ENCODE peak calls at places on chromosomes 2 and 18, in seven cellular contexts. One of them, this sample, is unnamed.

GRCh38 chr2:196170681-196171247 is 614 bp downstream of the STK17B start:
- DNase-seq in mucosa of descending colon: peak; percentile 69
- DNase-seq in uterus: no peak
- DNase-seq in right atrium auricular region: no peak
- DNase-seq in HAP-1: peak; percentile 20
- DNase-seq in adipocyte: peak; percentile 62
- DNase-seq in H7: peak; percentile 40
- DNase-seq in this sample: peak; percentile 22

GRCh38 chr2:133812826-133813617 is 244.8 kb upstream of the NCKAP5 start:
- DNase-seq in mucosa of descending colon: no peak
- DNase-seq in uterus: no peak
- DNase-seq in right atrium auricular region: no peak
- DNase-seq in HAP-1: no peak
- DNase-seq in adipocyte: peak; percentile 35
- DNase-seq in H7: no peak
- DNase-seq in this sample: no peak

GRCh38 chr2:25241452-25241851 is 73.1 kb upstream of the POMC start:
- DNase-seq in mucosa of descending colon: no peak
- DNase-seq in uterus: no peak
- DNase-seq in right atrium auricular region: no peak
- DNase-seq in HAP-1: no peak
- DNase-seq in adipocyte: no peak
- DNase-seq in H7: peak; percentile 23
- DNase-seq in this sample: no peak

GRCh38 chr2:238720232-238720672 is 127.6 kb upstream of the TWIST2 start:
- DNase-seq in mucosa of descending colon: peak; percentile 64
- DNase-seq in uterus: no peak
- DNase-seq in right atrium auricular region: peak; percentile 72
- DNase-seq in HAP-1: peak; percentile 70
- DNase-seq in adipocyte: peak; percentile 29
- DNase-seq in H7: peak; percentile 93
- DNase-seq in this sample: no peak

GRCh38 chr2:185645529-185645928 is 93.1 kb upstream of the FSIP2 start:
- DNase-seq in mucosa of descending colon: no peak
- DNase-seq in uterus: no peak
- DNase-seq in right atrium auricular region: no peak
- DNase-seq in HAP-1: no peak
- DNase-seq in adipocyte: no peak
- DNase-seq in H7: no peak
- DNase-seq in this sample: no peak

GRCh38 chr2:26597197-26597596 is 44.0 kb downstream of the CIB4 start:
- DNase-seq in mucosa of descending colon: no peak
- DNase-seq in uterus: no peak
- DNase-seq in right atrium auricular region: no peak
- DNase-seq in HAP-1: no peak
- DNase-seq in adipocyte: no peak
- DNase-seq in H7: no peak
- DNase-seq in this sample: no peak

GRCh38 chr18:59451963-59452362 is 92.9 kb upstream of the LMAN1 start:
- DNase-seq in mucosa of descending colon: no peak
- DNase-seq in uterus: no peak
- DNase-seq in right atrium auricular region: no peak
- DNase-seq in HAP-1: no peak
- DNase-seq in adipocyte: no peak
- DNase-seq in H7: no peak
- DNase-seq in this sample: no peak

GRCh38 chr2:54830546-54830945 is 107.1 kb downstream of the EML6 start:
- DNase-seq in mucosa of descending colon: no peak
- DNase-seq in uterus: no peak
- DNase-seq in right atrium auricular region: no peak
- DNase-seq in HAP-1: no peak
- DNase-seq in adipocyte: no peak
- DNase-seq in H7: no peak
- DNase-seq in this sample: no peak

GRCh38 chr18:58793361-58793760 is 71.3 kb upstream of the ZNF532 start:
- DNase-seq in mucosa of descending colon: no peak
- DNase-seq in uterus: peak; percentile 35
- DNase-seq in right atrium auricular region: no peak
- DNase-seq in HAP-1: no peak
- DNase-seq in adipocyte: peak; percentile 82
- DNase-seq in H7: no peak
- DNase-seq in this sample: no peak

GRCh38 chr2:140808816-140809215 is 1322.0 kb downstream of the LRP1B start:
- DNase-seq in mucosa of descending colon: no peak
- DNase-seq in uterus: no peak
- DNase-seq in right atrium auricular region: no peak
- DNase-seq in HAP-1: no peak
- DNase-seq in adipocyte: no peak
- DNase-seq in H7: no peak
- DNase-seq in this sample: no peak

DNA sequence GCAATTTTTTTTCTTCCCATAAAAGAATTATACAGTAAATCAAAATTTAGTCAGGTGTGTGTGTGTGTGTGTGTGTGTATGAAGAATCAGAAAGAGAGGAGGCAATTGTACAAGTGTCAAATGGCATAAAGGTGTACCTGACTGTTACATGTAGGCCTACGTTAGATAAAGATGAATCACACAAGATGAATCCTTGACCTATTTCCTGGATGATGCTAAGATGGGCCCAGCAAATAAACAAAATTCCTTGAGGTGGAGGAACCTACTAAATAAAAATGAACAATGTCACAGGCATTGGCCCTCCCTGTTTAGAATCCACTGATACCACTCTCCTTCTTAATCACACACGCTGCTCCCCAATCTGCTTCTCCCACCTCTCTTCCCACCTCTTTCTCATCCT is 79.7 kb upstream of the LRATD1 start:
- DNase-seq in mucosa of descending colon: no peak
- DNase-seq in uterus: no peak
- DNase-seq in right atrium auricular region: no peak
- DNase-seq in HAP-1: no peak
- DNase-seq in adipocyte: no peak
- DNase-seq in H7: no peak
- DNase-seq in this sample: no peak
- H3K36me3 ChIP-seq in mucosa of descending colon: no peaks in the 10 kb centered on the region
- H3K36me3 ChIP-seq in uterus: no peaks in the 10 kb centered on the region
- H3K36me3 ChIP-seq in right atrium auricular region: no peaks in the 10 kb centered on the region
- H3K36me3 ChIP-seq in HAP-1: no peaks in the 10 kb centered on the region
- H3K36me3 ChIP-seq in adipocyte: no peaks in the 10 kb centered on the region
- H3K36me3 ChIP-seq in H7: no peaks in the 10 kb centered on the region
- H3K36me3 ChIP-seq in this sample: no peaks in the 10 kb centered on the region

DNA sequence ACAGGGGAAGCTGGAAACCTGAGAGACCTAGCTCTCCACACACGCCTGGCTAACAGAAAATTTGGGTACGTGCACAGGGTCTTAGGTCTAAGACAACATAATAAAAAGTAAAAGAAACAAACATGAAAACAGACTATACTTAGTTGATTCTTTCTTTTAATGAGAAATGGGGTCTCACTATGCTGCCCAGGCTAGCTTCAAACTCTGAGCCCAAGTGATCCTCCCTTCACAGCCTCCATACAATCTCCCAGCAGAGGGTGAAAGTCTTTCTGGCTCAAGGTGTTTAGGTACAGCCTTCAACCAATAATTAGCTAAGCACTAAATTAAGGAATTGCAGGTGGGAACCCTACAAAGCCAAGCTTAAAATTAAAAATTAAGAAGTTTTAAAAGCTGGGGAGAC is 116.2 kb downstream of the MEMO1 start:
- DNase-seq in mucosa of descending colon: no peak
- DNase-seq in uterus: no peak
- DNase-seq in right atrium auricular region: no peak
- DNase-seq in HAP-1: no peak
- DNase-seq in adipocyte: no peak
- DNase-seq in H7: no peak
- DNase-seq in this sample: no peak
- H3K36me3 ChIP-seq in mucosa of descending colon: no peaks in the 10 kb centered on the region
- H3K36me3 ChIP-seq in uterus: no peaks in the 10 kb centered on the region
- H3K36me3 ChIP-seq in right atrium auricular region: peaks cover 8% of the 10 kb centered on the region
- H3K36me3 ChIP-seq in HAP-1: peaks cover 4% of the 10 kb centered on the region
- H3K36me3 ChIP-seq in adipocyte: peaks cover 20% of the 10 kb centered on the region
- H3K36me3 ChIP-seq in H7: peaks cover 2% of the 10 kb centered on the region
- H3K36me3 ChIP-seq in this sample: no peaks in the 10 kb centered on the region

GRCh38 chr2:233528182-233528581 is 38.4 kb downstream of the USP40 start:
- DNase-seq in mucosa of descending colon: no peak
- DNase-seq in uterus: no peak
- DNase-seq in right atrium auricular region: no peak
- DNase-seq in HAP-1: no peak
- DNase-seq in adipocyte: no peak
- DNase-seq in H7: no peak
- DNase-seq in this sample: no peak
- H3K36me3 ChIP-seq in mucosa of descending colon: no peaks in the 10 kb centered on the region
- H3K36me3 ChIP-seq in uterus: no peaks in the 10 kb centered on the region
- H3K36me3 ChIP-seq in right atrium auricular region: peaks cover 2% of the 10 kb centered on the region
- H3K36me3 ChIP-seq in HAP-1: peaks cover 4% of the 10 kb centered on the region
- H3K36me3 ChIP-seq in adipocyte: peaks cover 69% of the 10 kb centered on the region
- H3K36me3 ChIP-seq in H7: no peaks in the 10 kb centered on the region
- H3K36me3 ChIP-seq in this sample: peaks cover 5% of the 10 kb centered on the region

GRCh38 chr2:61179701-61180639 is 18.0 kb downstream of the C2orf74 start:
- DNase-seq in mucosa of descending colon: peak; percentile 43
- DNase-seq in uterus: peak; percentile 50
- DNase-seq in right atrium auricular region: peak; percentile 76
- DNase-seq in HAP-1: peak; percentile 19
- DNase-seq in adipocyte: peak; percentile 44
- DNase-seq in H7: no peak
- DNase-seq in this sample: no peak

GRCh38 chr2:61181382-61182058 is 19.5 kb downstream of the C2orf74 start:
- DNase-seq in mucosa of descending colon: no peak
- DNase-seq in uterus: no peak
- DNase-seq in right atrium auricular region: no peak
- DNase-seq in HAP-1: no peak
- DNase-seq in adipocyte: no peak
- DNase-seq in H7: no peak
- DNase-seq in this sample: no peak

GRCh38 chr2:61180686-61181085 is 18.7 kb downstream of the C2orf74 start:
- DNase-seq in mucosa of descending colon: no peak
- DNase-seq in uterus: no peak
- DNase-seq in right atrium auricular region: no peak
- DNase-seq in HAP-1: no peak
- DNase-seq in adipocyte: no peak
- DNase-seq in H7: no peak
- DNase-seq in this sample: no peak

GRCh38 chr2:61183815-61184214 is 21.8 kb downstream of the C2orf74 start:
- DNase-seq in mucosa of descending colon: no peak
- DNase-seq in uterus: no peak
- DNase-seq in right atrium auricular region: no peak
- DNase-seq in HAP-1: no peak
- DNase-seq in adipocyte: no peak
- DNase-seq in H7: no peak
- DNase-seq in this sample: no peak

DNA sequence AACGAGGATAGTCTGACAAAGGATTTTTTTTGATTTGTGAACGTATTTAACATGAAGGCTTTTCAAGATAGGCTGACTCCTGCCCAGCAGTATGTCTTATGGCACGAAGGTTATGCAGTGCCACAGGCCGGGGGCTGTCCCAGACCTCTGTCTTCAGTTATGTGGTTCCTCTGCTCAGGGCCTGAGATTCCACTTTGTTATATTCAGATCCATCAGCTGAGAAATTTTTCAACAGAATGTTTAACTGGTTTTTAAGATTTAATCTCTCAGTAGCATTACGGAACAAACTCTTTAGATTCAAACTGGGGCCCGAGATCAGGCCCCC is 20.0 kb downstream of the C2orf74 start:
- DNase-seq in mucosa of descending colon: no peak
- DNase-seq in uterus: no peak
- DNase-seq in right atrium auricular region: no peak
- DNase-seq in HAP-1: no peak
- DNase-seq in adipocyte: no peak
- DNase-seq in H7: no peak
- DNase-seq in this sample: no peak
- H3K36me3 ChIP-seq in mucosa of descending colon: peaks cover 17% of the 10 kb centered on the region
- H3K36me3 ChIP-seq in uterus: no peaks in the 10 kb centered on the region
- H3K36me3 ChIP-seq in right atrium auricular region: peaks cover 61% of the 10 kb centered on the region
- H3K36me3 ChIP-seq in HAP-1: peaks cover 74% of the 10 kb centered on the region
- H3K36me3 ChIP-seq in adipocyte: peaks cover 57% of the 10 kb centered on the region
- H3K36me3 ChIP-seq in H7: peaks cover 32% of the 10 kb centered on the region
- H3K36me3 ChIP-seq in this sample: peaks cover 37% of the 10 kb centered on the region

DNA sequence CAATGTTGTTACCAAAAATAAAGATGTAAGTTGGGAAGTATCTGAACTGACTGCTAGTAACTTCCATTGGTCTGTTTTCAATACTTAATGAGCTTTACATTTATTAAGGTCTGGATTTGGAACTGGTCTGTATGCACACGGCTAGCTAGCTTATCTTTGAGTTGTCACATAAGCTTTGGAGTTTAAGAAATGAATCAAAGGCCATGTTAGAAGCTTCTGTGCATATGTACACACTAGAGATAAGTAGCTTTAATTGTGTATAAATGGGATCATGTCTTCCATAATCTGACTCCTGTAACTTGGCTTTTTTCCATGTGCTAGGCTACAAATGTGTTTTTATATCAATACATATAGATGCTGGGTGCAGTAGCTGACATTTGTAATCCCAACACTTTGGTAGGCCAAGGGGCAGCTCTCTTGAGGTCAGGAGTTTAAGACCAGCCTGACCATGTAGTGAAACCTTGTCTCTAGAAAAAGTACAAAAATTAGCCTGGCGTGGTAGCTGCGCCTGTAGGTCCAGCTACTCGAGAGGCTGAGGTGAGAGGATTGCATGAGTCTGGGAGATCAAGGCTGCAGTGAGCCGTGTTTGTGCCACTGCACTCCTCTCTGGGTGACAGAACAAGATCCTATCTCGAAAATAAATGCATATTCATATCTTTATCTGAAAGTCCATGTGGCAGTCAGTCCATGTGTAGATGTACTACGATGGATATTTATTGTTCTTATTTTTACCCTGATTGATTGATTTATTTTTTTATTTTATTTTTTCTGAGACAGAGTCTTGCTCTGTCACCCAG is 27.2 kb downstream of the ATIC start:
- DNase-seq in mucosa of descending colon: no peak
- DNase-seq in uterus: no peak
- DNase-seq in right atrium auricular region: no peak
- DNase-seq in HAP-1: no peak
- DNase-seq in adipocyte: no peak
- DNase-seq in H7: no peak
- DNase-seq in this sample: no peak
- H3K36me3 ChIP-seq in mucosa of descending colon: no peaks in the 10 kb centered on the region
- H3K36me3 ChIP-seq in uterus: no peaks in the 10 kb centered on the region
- H3K36me3 ChIP-seq in right atrium auricular region: peaks cover 37% of the 10 kb centered on the region
- H3K36me3 ChIP-seq in HAP-1: peaks cover 83% of the 10 kb centered on the region
- H3K36me3 ChIP-seq in adipocyte: peaks cover 93% of the 10 kb centered on the region
- H3K36me3 ChIP-seq in H7: peaks cover 31% of the 10 kb centered on the region
- H3K36me3 ChIP-seq in this sample: peaks cover 54% of the 10 kb centered on the region

GRCh38 chr2:191401287-191401686 is 156.1 kb downstream of the MYO1B start:
- DNase-seq in mucosa of descending colon: no peak
- DNase-seq in uterus: no peak
- DNase-seq in right atrium auricular region: no peak
- DNase-seq in HAP-1: peak; percentile 35
- DNase-seq in adipocyte: peak; percentile 84
- DNase-seq in H7: no peak
- DNase-seq in this sample: no peak
- H3K36me3 ChIP-seq in mucosa of descending colon: no peaks in the 10 kb centered on the region
- H3K36me3 ChIP-seq in uterus: no peaks in the 10 kb centered on the region
- H3K36me3 ChIP-seq in right atrium auricular region: peaks cover 7% of the 10 kb centered on the region
- H3K36me3 ChIP-seq in HAP-1: no peaks in the 10 kb centered on the region
- H3K36me3 ChIP-seq in adipocyte: peaks cover 49% of the 10 kb centered on the region
- H3K36me3 ChIP-seq in H7: peaks cover 3% of the 10 kb centered on the region
- H3K36me3 ChIP-seq in this sample: no peaks in the 10 kb centered on the region

GRCh38 chr2:223998983-223999382 is 40.1 kb downstream of the SERPINE2 start:
- DNase-seq in mucosa of descending colon: no peak
- DNase-seq in uterus: no peak
- DNase-seq in right atrium auricular region: no peak
- DNase-seq in HAP-1: no peak
- DNase-seq in adipocyte: no peak
- DNase-seq in H7: no peak
- DNase-seq in this sample: no peak
- H3K36me3 ChIP-seq in mucosa of descending colon: no peaks in the 10 kb centered on the region
- H3K36me3 ChIP-seq in uterus: no peaks in the 10 kb centered on the region
- H3K36me3 ChIP-seq in right atrium auricular region: no peaks in the 10 kb centered on the region
- H3K36me3 ChIP-seq in HAP-1: no peaks in the 10 kb centered on the region
- H3K36me3 ChIP-seq in adipocyte: peaks cover 24% of the 10 kb centered on the region
- H3K36me3 ChIP-seq in H7: no peaks in the 10 kb centered on the region
- H3K36me3 ChIP-seq in this sample: no peaks in the 10 kb centered on the region